ENCODE peak calls at places on chromosome 7, in six cellular contexts. V is occipital lobe; J is omental fat pad; K is immature natural killer cell; A is activated CD8-positive, alpha-beta T cell treated with anti-CD3 and anti-CD28 coated beads, Interleukin-2, amount 10 ng/mL, durations not matched to agents 7 days and 5 days; Y is AG09319. T is an unnamed sample.

GRCh38 chr7:73828107-73828803 is 2.5 kb upstream of the CLDN4 start:
- DNase-seq in J (no peak), Y (no peak), V (no peak), K (no peak), A (no peak), T (peak; percentile 63)

GRCh38 chr7:13908667-13909382 is 80.6 kb downstream of the ETV1 start:
- DNase-seq in A (peak; percentile 24), J (no peak), Y (no peak), V (no peak), K (peak; percentile 50), T (peak; percentile 12)

GRCh38 chr7:94276797-94277196 is 117.9 kb upstream of the COL1A2 start:
- DNase-seq in Y (peak; percentile 43), A (no peak), K (no peak), J (no peak), V (no peak), T (peak; percentile 65)

GRCh38 chr7:556427-556826 is 36.8 kb upstream of the PDGFA start:
- DNase-seq in J (no peak), K (no peak), A (no peak), Y (no peak), V (no peak), T (no peak)

GRCh38 chr7:130943336-130943901 is 209.4 kb upstream of the KLF14 start:
- DNase-seq in V (no peak), A (no peak), K (peak; percentile 51), Y (no peak), J (no peak), T (peak; percentile 92)

GRCh38 chr7:105820667-105821066 is 55.7 kb downstream of the ATXN7L1 start:
- DNase-seq in A (no peak), J (no peak), Y (no peak), V (no peak), K (no peak), T (no peak)

GRCh38 chr7:24963218-24963617 is 16.8 kb downstream of the OSBPL3 start:
- DNase-seq in V (peak; percentile 28), J (no peak), Y (no peak), K (peak; percentile 58), A (peak; percentile 43), T (peak; percentile 79)

GRCh38 chr7:148230341-148230740 is 360.2 kb upstream of the C7orf33 start:
- DNase-seq in V (no peak), Y (no peak), A (no peak), J (no peak), K (no peak), T (no peak)

GRCh38 chr7:17681965-17682364 is 258.3 kb downstream of the SNX13 start:
- DNase-seq in A (no peak), K (no peak), V (no peak), Y (no peak), J (no peak), T (no peak)

GRCh38 chr7:30285067-30285530 is 702 bp downstream of the ZNRF2 start:
- DNase-seq in J (no peak), V (no peak), Y (no peak), K (no peak), A (peak; percentile 44), T (peak; percentile 40)

GRCh38 chr7:54908760-54909438 is 109.9 kb upstream of the EGFR start:
- DNase-seq in A (no peak), K (no peak), V (no peak), J (no peak), Y (no peak), T (no peak)

GRCh38 chr7:26284995-26285632 is 6.5 kb upstream of the SNX10 start:
- DNase-seq in A (no peak), K (no peak), Y (no peak), V (no peak), J (no peak), T (no peak)

GRCh38 chr7:108097703-108098102 is 32.5 kb downstream of the LAMB4 start:
- DNase-seq in V (no peak), J (no peak), Y (no peak), A (no peak), K (no peak), T (no peak)

GRCh38 chr7:1812693-1813393 is 142.8 kb downstream of the ELFN1 start:
- DNase-seq in Y (no peak), A (no peak), K (no peak), J (no peak), V (no peak), T (no peak)

GRCh38 chr7:53983505-53983904 is 558.7 kb upstream of the VSTM2A start:
- DNase-seq in K (no peak), V (no peak), A (no peak), J (no peak), Y (no peak), T (no peak)

GRCh38 chr7:94432799-94433198 is 38.1 kb downstream of the COL1A2 start:
- DNase-seq in J (no peak), V (no peak), Y (no peak), A (no peak), K (no peak), T (peak; percentile 20)

GRCh38 chr7:151876112-151876898 is 610 bp downstream of the PRKAG2 start:
- DNase-seq in J (peak; percentile 53), A (peak; percentile 75), K (peak; percentile 69), V (peak; percentile 50), Y (no peak), T (peak; percentile 17)

GRCh38 chr7:149404396-149404795 is 56.5 kb downstream of the ZNF777 start:
- DNase-seq in A (no peak), K (no peak), Y (no peak), V (no peak), J (no peak), T (no peak)

GRCh38 chr7:76189276-76189675 is 12.4 kb upstream of the SRRM3 start:
- DNase-seq in J (no peak), Y (no peak), A (no peak), V (no peak), K (no peak), T (no peak)

GRCh38 chr7:111532625-111533024 is 29.7 kb downstream of the IMMP2L start:
- DNase-seq in A (no peak), J (no peak), K (no peak), Y (no peak), V (no peak), T (peak; percentile 39)

GRCh38 chr7:42107484-42107883 is 129.5 kb downstream of the GLI3 start:
- DNase-seq in V (no peak), A (no peak), J (no peak), K (no peak), Y (no peak), T (peak; percentile 40)

GRCh38 chr7:111137296-111138195 is 46.6 kb downstream of the LRRN3 start:
- DNase-seq in Y (no peak), J (no peak), V (no peak), K (no peak), A (peak; percentile 32), T (peak; percentile 8)

GRCh38 chr7:115410427-115410805 is 488.5 kb downstream of the MDFIC start:
- DNase-seq in K (peak; percentile 52), J (no peak), Y (no peak), V (no peak), A (no peak), T (no peak)

GRCh38 chr7:28847681-28848080 is 110.4 kb downstream of the TRIL start:
- DNase-seq in K (no peak), V (no peak), Y (no peak), J (no peak), A (no peak), T (no peak)

GRCh38 chr7:121391686-121392085 is 4.4 kb downstream of the FAM3C start:
- DNase-seq in V (no peak), J (no peak), Y (no peak), K (no peak), A (no peak), T (no peak)

GRCh38 chr7:139683137-139683871 is 94.5 kb downstream of the HIPK2 start:
- DNase-seq in K (no peak), J (no peak), A (no peak), Y (no peak), V (no peak), T (peak; percentile 90)

GRCh38 chr7:158094046-158094445 is 493.6 kb downstream of the PTPRN2 start:
- DNase-seq in J (no peak), K (no peak), A (no peak), V (no peak), Y (no peak), T (no peak)

GRCh38 chr7:3381073-3381685 is 80.1 kb downstream of the SDK1 start:
- DNase-seq in V (no peak), Y (no peak), A (no peak), K (no peak), J (no peak), T (no peak)

GRCh38 chr7:149772236-149772820 is 1.1 kb downstream of the ZNF467 start:
- DNase-seq in V (no peak), J (no peak), K (no peak), A (no peak), Y (no peak), T (no peak)

GRCh38 chr7:107209565-107209964 is 40.8 kb downstream of the HBP1 start:
- DNase-seq in Y (no peak), A (no peak), V (no peak), K (no peak), J (no peak), T (no peak)

GRCh38 chr7:77697535-77697831 is 1.2 kb downstream of the RSBN1L start:
- DNase-seq in Y (no peak), J (no peak), A (no peak), K (no peak), V (no peak), T (no peak)

GRCh38 chr7:13979671-13980438 is 9.6 kb downstream of the ETV1 start:
- DNase-seq in J (no peak), Y (no peak), V (no peak), K (no peak), A (no peak), T (peak; percentile 88)

GRCh38 chr7:134520130-134520529 is 7.2 kb upstream of the AKR1B10 start:
- DNase-seq in A (no peak), Y (no peak), V (no peak), J (no peak), K (no peak), T (no peak)

GRCh38 chr7:117020605-117021002 is 67.3 kb downstream of the ST7 start:
- DNase-seq in A (no peak), J (no peak), Y (no peak), K (no peak), V (no peak), T (no peak)

GRCh38 chr7:48285365-48285764 is 114.1 kb downstream of the ABCA13 start:
- DNase-seq in K (no peak), V (no peak), J (no peak), A (no peak), Y (peak; percentile 16), T (peak; percentile 48)

GRCh38 chr7:6575246-6576023 is 1.8 kb upstream of the ZDHHC4 start:
- DNase-seq in J (no peak), Y (no peak), V (no peak), K (no peak), A (no peak), T (no peak)

GRCh38 chr7:114874170-114874569 is 47.7 kb upstream of the MDFIC start:
- DNase-seq in V (no peak), J (no peak), Y (no peak), A (no peak), K (no peak), T (no peak)

GRCh38 chr7:42244828-42245227 is 7.8 kb upstream of the GLI3 start:
- DNase-seq in A (no peak), K (no peak), Y (no peak), J (no peak), V (no peak), T (peak; percentile 84)

GRCh38 chr7:71824356-71824755 is 587.8 kb downstream of the CALN1 start:
- DNase-seq in A (no peak), Y (no peak), K (no peak), V (no peak), J (no peak), T (no peak)

GRCh38 chr7:11584406-11585031 is 247.5 kb downstream of the THSD7A start:
- DNase-seq in K (no peak), A (no peak), V (no peak), Y (no peak), J (no peak), T (no peak)